ENCODE peak calls at places on chromosomes 1 and 21, in eight cellular contexts. One of them, this sample, is unnamed.

GRCh38 chr1:25099343-25099951 is 132.9 kb downstream of the SYF2 start:
- DNase-seq in stimulated activated CD8-positive, alpha-beta memory T cell treated with anti-CD3 and anti-CD28 coated beads, Interleukin-15, amount 100 ng/mL, for 4 hours: no peak
- DNase-seq in endothelial cell: no peak
- DNase-seq in HTR-8/SVneo: no peak
- DNase-seq in activated T-cell treated with anti-CD3 and anti-CD28 coated beads for 4 hours: no peak
- DNase-seq in ACHN: no peak
- DNase-seq in RKO: no peak
- DNase-seq in thoracic aorta: no peak
- DNase-seq in this sample: no peak

GRCh38 chr1:147600119-147601111 is 59.1 kb downstream of the BCL9 start:
- DNase-seq in stimulated activated CD8-positive, alpha-beta memory T cell treated with anti-CD3 and anti-CD28 coated beads, Interleukin-15, amount 100 ng/mL, for 4 hours: peak
- DNase-seq in endothelial cell: no peak
- DNase-seq in HTR-8/SVneo: peak
- DNase-seq in activated T-cell treated with anti-CD3 and anti-CD28 coated beads for 4 hours: no peak
- DNase-seq in ACHN: peak
- DNase-seq in RKO: peak
- DNase-seq in thoracic aorta: peak
- DNase-seq in this sample: no peak

GRCh38 chr1:9302745-9303524 is 10.2 kb downstream of the SPSB1 start:
- DNase-seq in stimulated activated CD8-positive, alpha-beta memory T cell treated with anti-CD3 and anti-CD28 coated beads, Interleukin-15, amount 100 ng/mL, for 4 hours: no peak
- DNase-seq in endothelial cell: no peak
- DNase-seq in HTR-8/SVneo: peak
- DNase-seq in activated T-cell treated with anti-CD3 and anti-CD28 coated beads for 4 hours: no peak
- DNase-seq in ACHN: peak
- DNase-seq in RKO: peak
- DNase-seq in thoracic aorta: no peak
- DNase-seq in this sample: no peak

GRCh38 chr1:244964112-244964971 is 100.0 kb upstream of the HNRNPU start:
- DNase-seq in stimulated activated CD8-positive, alpha-beta memory T cell treated with anti-CD3 and anti-CD28 coated beads, Interleukin-15, amount 100 ng/mL, for 4 hours: no peak
- DNase-seq in endothelial cell: no peak
- DNase-seq in HTR-8/SVneo: peak
- DNase-seq in activated T-cell treated with anti-CD3 and anti-CD28 coated beads for 4 hours: no peak
- DNase-seq in ACHN: peak
- DNase-seq in RKO: no peak
- DNase-seq in thoracic aorta: no peak
- DNase-seq in this sample: no peak

GRCh38 chr1:162213281-162213909 is 143.9 kb downstream of the NOS1AP start:
- DNase-seq in stimulated activated CD8-positive, alpha-beta memory T cell treated with anti-CD3 and anti-CD28 coated beads, Interleukin-15, amount 100 ng/mL, for 4 hours: no peak
- DNase-seq in endothelial cell: no peak
- DNase-seq in HTR-8/SVneo: no peak
- DNase-seq in activated T-cell treated with anti-CD3 and anti-CD28 coated beads for 4 hours: no peak
- DNase-seq in ACHN: no peak
- DNase-seq in RKO: no peak
- DNase-seq in thoracic aorta: peak
- DNase-seq in this sample: no peak

GRCh38 chr1:226692868-226693267 is 46.2 kb downstream of the ITPKB start:
- DNase-seq in stimulated activated CD8-positive, alpha-beta memory T cell treated with anti-CD3 and anti-CD28 coated beads, Interleukin-15, amount 100 ng/mL, for 4 hours: no peak
- DNase-seq in endothelial cell: no peak
- DNase-seq in HTR-8/SVneo: no peak
- DNase-seq in activated T-cell treated with anti-CD3 and anti-CD28 coated beads for 4 hours: no peak
- DNase-seq in ACHN: no peak
- DNase-seq in RKO: no peak
- DNase-seq in thoracic aorta: no peak
- DNase-seq in this sample: no peak

GRCh38 chr1:8925406-8925805 is 20.3 kb upstream of the CA6 start:
- DNase-seq in stimulated activated CD8-positive, alpha-beta memory T cell treated with anti-CD3 and anti-CD28 coated beads, Interleukin-15, amount 100 ng/mL, for 4 hours: no peak
- DNase-seq in endothelial cell: no peak
- DNase-seq in HTR-8/SVneo: no peak
- DNase-seq in activated T-cell treated with anti-CD3 and anti-CD28 coated beads for 4 hours: no peak
- DNase-seq in ACHN: no peak
- DNase-seq in RKO: no peak
- DNase-seq in thoracic aorta: no peak
- DNase-seq in this sample: no peak

GRCh38 chr21:46559291-46559983 is 45.4 kb downstream of the S100B start:
- DNase-seq in stimulated activated CD8-positive, alpha-beta memory T cell treated with anti-CD3 and anti-CD28 coated beads, Interleukin-15, amount 100 ng/mL, for 4 hours: peak
- DNase-seq in endothelial cell: peak
- DNase-seq in HTR-8/SVneo: no peak
- DNase-seq in activated T-cell treated with anti-CD3 and anti-CD28 coated beads for 4 hours: peak
- DNase-seq in ACHN: no peak
- DNase-seq in RKO: no peak
- DNase-seq in thoracic aorta: no peak
- DNase-seq in this sample: no peak

GRCh38 chr1:18182518-18183160 is 75.0 kb downstream of the IGSF21 start:
- DNase-seq in stimulated activated CD8-positive, alpha-beta memory T cell treated with anti-CD3 and anti-CD28 coated beads, Interleukin-15, amount 100 ng/mL, for 4 hours: no peak
- DNase-seq in endothelial cell: peak
- DNase-seq in HTR-8/SVneo: peak
- DNase-seq in activated T-cell treated with anti-CD3 and anti-CD28 coated beads for 4 hours: no peak
- DNase-seq in ACHN: peak
- DNase-seq in RKO: peak
- DNase-seq in thoracic aorta: peak
- DNase-seq in this sample: no peak

GRCh38 chr1:114345930-114346479 is 165.0 kb downstream of the TRIM33 start:
- DNase-seq in stimulated activated CD8-positive, alpha-beta memory T cell treated with anti-CD3 and anti-CD28 coated beads, Interleukin-15, amount 100 ng/mL, for 4 hours: no peak
- DNase-seq in endothelial cell: peak
- DNase-seq in HTR-8/SVneo: no peak
- DNase-seq in activated T-cell treated with anti-CD3 and anti-CD28 coated beads for 4 hours: no peak
- DNase-seq in ACHN: no peak
- DNase-seq in RKO: no peak
- DNase-seq in thoracic aorta: no peak
- DNase-seq in this sample: peak

GRCh38 chr1:27572019-27572678 is 31.8 kb downstream of the AHDC1 start:
- DNase-seq in stimulated activated CD8-positive, alpha-beta memory T cell treated with anti-CD3 and anti-CD28 coated beads, Interleukin-15, amount 100 ng/mL, for 4 hours: no peak
- DNase-seq in endothelial cell: no peak
- DNase-seq in HTR-8/SVneo: no peak
- DNase-seq in activated T-cell treated with anti-CD3 and anti-CD28 coated beads for 4 hours: no peak
- DNase-seq in ACHN: no peak
- DNase-seq in RKO: no peak
- DNase-seq in thoracic aorta: no peak
- DNase-seq in this sample: no peak

GRCh38 chr1:41728403-41729202 is 190.1 kb downstream of the HIVEP3 start:
- DNase-seq in stimulated activated CD8-positive, alpha-beta memory T cell treated with anti-CD3 and anti-CD28 coated beads, Interleukin-15, amount 100 ng/mL, for 4 hours: peak
- DNase-seq in endothelial cell: no peak
- DNase-seq in HTR-8/SVneo: no peak
- DNase-seq in activated T-cell treated with anti-CD3 and anti-CD28 coated beads for 4 hours: no peak
- DNase-seq in ACHN: no peak
- DNase-seq in RKO: no peak
- DNase-seq in thoracic aorta: no peak
- DNase-seq in this sample: peak

GRCh38 chr1:175145899-175146298 is 46.7 kb downstream of the KIAA0040 start:
- DNase-seq in stimulated activated CD8-positive, alpha-beta memory T cell treated with anti-CD3 and anti-CD28 coated beads, Interleukin-15, amount 100 ng/mL, for 4 hours: no peak
- DNase-seq in endothelial cell: no peak
- DNase-seq in HTR-8/SVneo: no peak
- DNase-seq in activated T-cell treated with anti-CD3 and anti-CD28 coated beads for 4 hours: no peak
- DNase-seq in ACHN: no peak
- DNase-seq in RKO: no peak
- DNase-seq in thoracic aorta: no peak
- DNase-seq in this sample: no peak

GRCh38 chr1:163035791-163036249 is 33.3 kb upstream of the RGS4 start:
- DNase-seq in stimulated activated CD8-positive, alpha-beta memory T cell treated with anti-CD3 and anti-CD28 coated beads, Interleukin-15, amount 100 ng/mL, for 4 hours: no peak
- DNase-seq in endothelial cell: no peak
- DNase-seq in HTR-8/SVneo: peak
- DNase-seq in activated T-cell treated with anti-CD3 and anti-CD28 coated beads for 4 hours: no peak
- DNase-seq in ACHN: peak
- DNase-seq in RKO: peak
- DNase-seq in thoracic aorta: no peak
- DNase-seq in this sample: no peak

GRCh38 chr21:34598931-34599400 is 15.9 kb downstream of the RCAN1 start:
- DNase-seq in stimulated activated CD8-positive, alpha-beta memory T cell treated with anti-CD3 and anti-CD28 coated beads, Interleukin-15, amount 100 ng/mL, for 4 hours: no peak
- DNase-seq in endothelial cell: no peak
- DNase-seq in HTR-8/SVneo: no peak
- DNase-seq in activated T-cell treated with anti-CD3 and anti-CD28 coated beads for 4 hours: no peak
- DNase-seq in ACHN: no peak
- DNase-seq in RKO: peak
- DNase-seq in thoracic aorta: no peak
- DNase-seq in this sample: no peak

GRCh38 chr1:97366986-97367385 is 553.8 kb downstream of the DPYD start:
- DNase-seq in stimulated activated CD8-positive, alpha-beta memory T cell treated with anti-CD3 and anti-CD28 coated beads, Interleukin-15, amount 100 ng/mL, for 4 hours: no peak
- DNase-seq in endothelial cell: no peak
- DNase-seq in HTR-8/SVneo: no peak
- DNase-seq in activated T-cell treated with anti-CD3 and anti-CD28 coated beads for 4 hours: no peak
- DNase-seq in ACHN: no peak
- DNase-seq in RKO: no peak
- DNase-seq in thoracic aorta: no peak
- DNase-seq in this sample: no peak

GRCh38 chr1:70334436-70334835 is 20.1 kb downstream of the ANKRD13C start:
- DNase-seq in stimulated activated CD8-positive, alpha-beta memory T cell treated with anti-CD3 and anti-CD28 coated beads, Interleukin-15, amount 100 ng/mL, for 4 hours: no peak
- DNase-seq in endothelial cell: no peak
- DNase-seq in HTR-8/SVneo: no peak
- DNase-seq in activated T-cell treated with anti-CD3 and anti-CD28 coated beads for 4 hours: no peak
- DNase-seq in ACHN: no peak
- DNase-seq in RKO: no peak
- DNase-seq in thoracic aorta: no peak
- DNase-seq in this sample: no peak

GRCh38 chr21:15437873-15438272 is 291.9 kb upstream of the USP25 start:
- DNase-seq in stimulated activated CD8-positive, alpha-beta memory T cell treated with anti-CD3 and anti-CD28 coated beads, Interleukin-15, amount 100 ng/mL, for 4 hours: no peak
- DNase-seq in endothelial cell: no peak
- DNase-seq in HTR-8/SVneo: peak
- DNase-seq in activated T-cell treated with anti-CD3 and anti-CD28 coated beads for 4 hours: no peak
- DNase-seq in ACHN: no peak
- DNase-seq in RKO: no peak
- DNase-seq in thoracic aorta: no peak
- DNase-seq in this sample: no peak

GRCh38 chr1:6507461-6507911 is 16.0 kb upstream of the PLEKHG5 start:
- DNase-seq in stimulated activated CD8-positive, alpha-beta memory T cell treated with anti-CD3 and anti-CD28 coated beads, Interleukin-15, amount 100 ng/mL, for 4 hours: no peak
- DNase-seq in endothelial cell: no peak
- DNase-seq in HTR-8/SVneo: no peak
- DNase-seq in activated T-cell treated with anti-CD3 and anti-CD28 coated beads for 4 hours: no peak
- DNase-seq in ACHN: no peak
- DNase-seq in RKO: no peak
- DNase-seq in thoracic aorta: no peak
- DNase-seq in this sample: no peak

GRCh38 chr1:101257500-101258325 is 20.9 kb downstream of the S1PR1 start:
- DNase-seq in stimulated activated CD8-positive, alpha-beta memory T cell treated with anti-CD3 and anti-CD28 coated beads, Interleukin-15, amount 100 ng/mL, for 4 hours: no peak
- DNase-seq in endothelial cell: no peak
- DNase-seq in HTR-8/SVneo: no peak
- DNase-seq in activated T-cell treated with anti-CD3 and anti-CD28 coated beads for 4 hours: no peak
- DNase-seq in ACHN: no peak
- DNase-seq in RKO: no peak
- DNase-seq in thoracic aorta: no peak
- DNase-seq in this sample: no peak

GRCh38 chr1:57353589-57353988 is 70.3 kb downstream of the DAB1 start:
- DNase-seq in stimulated activated CD8-positive, alpha-beta memory T cell treated with anti-CD3 and anti-CD28 coated beads, Interleukin-15, amount 100 ng/mL, for 4 hours: no peak
- DNase-seq in endothelial cell: no peak
- DNase-seq in HTR-8/SVneo: no peak
- DNase-seq in activated T-cell treated with anti-CD3 and anti-CD28 coated beads for 4 hours: no peak
- DNase-seq in ACHN: no peak
- DNase-seq in RKO: no peak
- DNase-seq in thoracic aorta: no peak
- DNase-seq in this sample: no peak

GRCh38 chr1:63713627-63714481 is 60.0 kb upstream of the ROR1 start:
- DNase-seq in stimulated activated CD8-positive, alpha-beta memory T cell treated with anti-CD3 and anti-CD28 coated beads, Interleukin-15, amount 100 ng/mL, for 4 hours: no peak
- DNase-seq in endothelial cell: no peak
- DNase-seq in HTR-8/SVneo: no peak
- DNase-seq in activated T-cell treated with anti-CD3 and anti-CD28 coated beads for 4 hours: no peak
- DNase-seq in ACHN: peak
- DNase-seq in RKO: peak
- DNase-seq in thoracic aorta: no peak
- DNase-seq in this sample: no peak

GRCh38 chr1:173451981-173452380 is 25.2 kb upstream of the PRDX6 start:
- DNase-seq in stimulated activated CD8-positive, alpha-beta memory T cell treated with anti-CD3 and anti-CD28 coated beads, Interleukin-15, amount 100 ng/mL, for 4 hours: no peak
- DNase-seq in endothelial cell: no peak
- DNase-seq in HTR-8/SVneo: no peak
- DNase-seq in activated T-cell treated with anti-CD3 and anti-CD28 coated beads for 4 hours: no peak
- DNase-seq in ACHN: no peak
- DNase-seq in RKO: no peak
- DNase-seq in thoracic aorta: no peak
- DNase-seq in this sample: no peak

GRCh38 chr1:161193561-161194235 is 5.2 kb downstream of the ADAMTS4 start:
- DNase-seq in stimulated activated CD8-positive, alpha-beta memory T cell treated with anti-CD3 and anti-CD28 coated beads, Interleukin-15, amount 100 ng/mL, for 4 hours: no peak
- DNase-seq in endothelial cell: no peak
- DNase-seq in HTR-8/SVneo: no peak
- DNase-seq in activated T-cell treated with anti-CD3 and anti-CD28 coated beads for 4 hours: no peak
- DNase-seq in ACHN: no peak
- DNase-seq in RKO: no peak
- DNase-seq in thoracic aorta: no peak
- DNase-seq in this sample: no peak

GRCh38 chr1:14961661-14962267 is 191.8 kb upstream of the TMEM51 start:
- DNase-seq in stimulated activated CD8-positive, alpha-beta memory T cell treated with anti-CD3 and anti-CD28 coated beads, Interleukin-15, amount 100 ng/mL, for 4 hours: no peak
- DNase-seq in endothelial cell: no peak
- DNase-seq in HTR-8/SVneo: no peak
- DNase-seq in activated T-cell treated with anti-CD3 and anti-CD28 coated beads for 4 hours: no peak
- DNase-seq in ACHN: no peak
- DNase-seq in RKO: peak
- DNase-seq in thoracic aorta: no peak
- DNase-seq in this sample: no peak

GRCh38 chr1:36323636-36324321 is at the start of gene EVA1B:
- DNase-seq in stimulated activated CD8-positive, alpha-beta memory T cell treated with anti-CD3 and anti-CD28 coated beads, Interleukin-15, amount 100 ng/mL, for 4 hours: no peak
- DNase-seq in endothelial cell: peak
- DNase-seq in HTR-8/SVneo: peak
- DNase-seq in activated T-cell treated with anti-CD3 and anti-CD28 coated beads for 4 hours: no peak
- DNase-seq in ACHN: peak
- DNase-seq in RKO: peak
- DNase-seq in thoracic aorta: no peak
- DNase-seq in this sample: no peak

GRCh38 chr1:66575739-66576138 is 41.8 kb downstream of the SGIP1 start:
- DNase-seq in stimulated activated CD8-positive, alpha-beta memory T cell treated with anti-CD3 and anti-CD28 coated beads, Interleukin-15, amount 100 ng/mL, for 4 hours: no peak
- DNase-seq in endothelial cell: no peak
- DNase-seq in HTR-8/SVneo: no peak
- DNase-seq in activated T-cell treated with anti-CD3 and anti-CD28 coated beads for 4 hours: no peak
- DNase-seq in ACHN: no peak
- DNase-seq in RKO: no peak
- DNase-seq in thoracic aorta: no peak
- DNase-seq in this sample: no peak

GRCh38 chr1:51689643-51690042 is 72.8 kb downstream of the OSBPL9 start:
- DNase-seq in stimulated activated CD8-positive, alpha-beta memory T cell treated with anti-CD3 and anti-CD28 coated beads, Interleukin-15, amount 100 ng/mL, for 4 hours: no peak
- DNase-seq in endothelial cell: no peak
- DNase-seq in HTR-8/SVneo: no peak
- DNase-seq in activated T-cell treated with anti-CD3 and anti-CD28 coated beads for 4 hours: no peak
- DNase-seq in ACHN: no peak
- DNase-seq in RKO: no peak
- DNase-seq in thoracic aorta: no peak
- DNase-seq in this sample: no peak

GRCh38 chr1:214840366-214840765 is 237.4 kb downstream of the CENPF start:
- DNase-seq in stimulated activated CD8-positive, alpha-beta memory T cell treated with anti-CD3 and anti-CD28 coated beads, Interleukin-15, amount 100 ng/mL, for 4 hours: no peak
- DNase-seq in endothelial cell: no peak
- DNase-seq in HTR-8/SVneo: no peak
- DNase-seq in activated T-cell treated with anti-CD3 and anti-CD28 coated beads for 4 hours: no peak
- DNase-seq in ACHN: peak
- DNase-seq in RKO: no peak
- DNase-seq in thoracic aorta: no peak
- DNase-seq in this sample: no peak

GRCh38 chr1:155174334-155175280 is 958 bp downstream of the TRIM46 start:
- DNase-seq in stimulated activated CD8-positive, alpha-beta memory T cell treated with anti-CD3 and anti-CD28 coated beads, Interleukin-15, amount 100 ng/mL, for 4 hours: no peak
- DNase-seq in endothelial cell: peak
- DNase-seq in HTR-8/SVneo: no peak
- DNase-seq in activated T-cell treated with anti-CD3 and anti-CD28 coated beads for 4 hours: peak
- DNase-seq in ACHN: no peak
- DNase-seq in RKO: no peak
- DNase-seq in thoracic aorta: no peak
- DNase-seq in this sample: no peak